ENCODE peak calls at places on chromosomes 3 and 15, in four cellular contexts. I is AG04450, O is WERI-Rb-1, P is Peyer's patch. H is an unnamed sample.

GRCh38 chr3:99394831-99395733 is 243.3 kb upstream of the COL8A1 start:
- DNase-seq in I (peak), P (no peak), O (no peak), H (peak)

GRCh38 chr15:43484455-43484854 is 8.5 kb downstream of the TP53BP1 start:
- DNase-seq in I (no peak), P (no peak), O (no peak), H (no peak)

GRCh38 chr15:28990390-28990789 is 104.6 kb downstream of the APBA2 start:
- DNase-seq in I (no peak), O (no peak), P (no peak), H (no peak)

GRCh38 chr3:186993940-186994670 is 63.8 kb downstream of the ST6GAL1 start:
- DNase-seq in O (no peak), P (no peak), I (no peak), H (no peak)

GRCh38 chr3:194327414-194328079 is 23.6 kb downstream of the CPN2 start:
- DNase-seq in I (no peak), O (no peak), P (no peak), H (peak)

GRCh38 chr3:12185172-12185710 is 26.5 kb upstream of the TIMP4 start:
- DNase-seq in O (no peak), I (no peak), P (no peak), H (no peak)

GRCh38 chr3:34213481-34213880 is 415.1 kb downstream of the PDCD6IP start:
- DNase-seq in I (no peak), P (no peak), O (peak), H (no peak)

GRCh38 chr3:52286777-52287110 is 884 bp upstream of the GLYCTK start:
- DNase-seq in O (no peak), I (no peak), P (no peak), H (no peak)

GRCh38 chr3:46721009-46721408 is 3.3 kb upstream of the PRSS50 start:
- DNase-seq in O (no peak), P (no peak), I (no peak), H (no peak)

GRCh38 chr3:45426161-45426560 is 37.8 kb downstream of the LARS2 start:
- DNase-seq in O (no peak), P (no peak), I (no peak), H (no peak)

GRCh38 chr3:193605876-193606275 is 12.9 kb downstream of the OPA1 start:
- DNase-seq in I (no peak), O (peak), P (peak), H (no peak)

GRCh38 chr3:164222200-164222599 is 856.1 kb downstream of the SI start:
- DNase-seq in P (no peak), O (peak), I (no peak), H (no peak)

GRCh38 chr3:14042680-14043079 is 82.0 kb downstream of the CHCHD4 start:
- DNase-seq in O (no peak), P (no peak), I (peak), H (no peak)

GRCh38 chr3:138297059-138297607 is 32.5 kb downstream of the NME9 start:
- DNase-seq in P (no peak), I (no peak), O (no peak), H (no peak)

GRCh38 chr15:74399511-74400312 is 32.3 kb upstream of the CYP11A1 start:
- DNase-seq in I (no peak), O (no peak), P (peak), H (no peak)

GRCh38 chr3:144112437-144112836 is 140.8 kb downstream of the DIPK2A start:
- DNase-seq in I (no peak), P (no peak), O (no peak), H (no peak)

GRCh38 chr15:51907136-51907862 is 64.3 kb downstream of the LEO1 start:
- DNase-seq in P (no peak), O (no peak), I (no peak), H (peak)

GRCh38 chr3:72318504-72319201 is 529.6 kb downstream of the SHQ1 start:
- DNase-seq in I (no peak), O (no peak), P (no peak), H (no peak)

GRCh38 chr3:25582242-25582641 is 82.5 kb downstream of the TOP2B start:
- DNase-seq in I (peak), O (peak), P (no peak), H (no peak)

GRCh38 chr3:145798691-145799550 is 362.1 kb downstream of the PLOD2 start:
- DNase-seq in P (no peak), I (no peak), O (no peak), H (no peak)

GRCh38 chr3:136380530-136380929 is 130.4 kb downstream of the PCCB start:
- DNase-seq in O (peak), P (no peak), I (no peak), H (no peak)

DNA sequence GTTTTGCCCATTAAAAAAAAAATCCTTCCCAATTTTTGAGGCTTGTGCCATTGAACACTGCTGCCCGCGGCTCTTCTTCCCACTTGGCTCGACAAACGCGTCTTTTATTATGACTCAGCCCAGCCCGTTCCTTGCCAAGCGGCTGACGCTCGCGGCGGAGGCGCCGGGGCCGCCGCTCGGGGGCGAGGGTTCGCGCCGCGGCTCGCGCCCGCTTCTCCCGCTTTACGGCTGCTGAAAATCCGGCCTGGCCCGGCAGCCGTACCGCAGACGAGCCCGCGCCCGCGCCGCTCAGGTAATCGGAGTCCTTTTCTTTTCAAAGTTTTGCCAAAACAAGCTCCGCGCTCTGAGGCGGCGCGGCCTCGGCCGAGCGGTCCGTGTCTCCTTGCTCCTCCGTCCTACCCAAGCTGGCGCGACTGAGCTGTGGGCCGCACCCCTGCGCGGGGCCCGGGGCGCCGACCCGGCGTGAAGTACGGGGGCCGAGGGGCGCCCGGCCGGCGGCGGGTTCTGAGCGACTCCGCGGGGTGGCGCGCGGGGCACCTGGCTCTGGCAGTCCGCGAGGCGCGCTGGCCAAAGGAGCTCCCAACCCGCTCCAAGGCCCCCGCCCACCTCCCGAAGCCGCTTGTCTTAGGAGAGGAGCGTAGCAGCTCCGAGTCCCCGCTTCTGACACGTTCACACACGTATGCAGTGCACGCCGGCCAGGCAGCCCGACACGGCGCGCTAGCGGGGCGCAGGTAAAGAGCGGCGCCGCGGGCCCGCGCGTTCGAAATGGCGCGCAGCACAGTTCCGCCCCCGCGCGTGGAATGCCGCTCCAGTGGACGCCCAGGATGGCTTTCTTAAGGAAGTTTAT is 418.2 kb upstream of the NAALADL2 start:
- DNase-seq in O (peak), P (peak), I (peak), H (peak)
- H3K27ac ChIP-seq in O (peak), P (peak), I (peak), H (peak)

GRCh38 chr3:125165189-125165947 is 47.2 kb downstream of the SLC12A8 start:
- DNase-seq in P (no peak), I (no peak), O (peak), H (no peak)

GRCh38 chr3:125166581-125166980 is 46.0 kb downstream of the SLC12A8 start:
- DNase-seq in I (no peak), O (no peak), P (no peak), H (no peak)

GRCh38 chr3:125165948-125166553 is 46.5 kb downstream of the SLC12A8 start:
- DNase-seq in I (no peak), P (no peak), O (no peak), H (no peak)

GRCh38 chr3:125161607-125162219 is 50.8 kb downstream of the SLC12A8 start:
- DNase-seq in I (no peak), O (no peak), P (no peak), H (no peak)

DNA sequence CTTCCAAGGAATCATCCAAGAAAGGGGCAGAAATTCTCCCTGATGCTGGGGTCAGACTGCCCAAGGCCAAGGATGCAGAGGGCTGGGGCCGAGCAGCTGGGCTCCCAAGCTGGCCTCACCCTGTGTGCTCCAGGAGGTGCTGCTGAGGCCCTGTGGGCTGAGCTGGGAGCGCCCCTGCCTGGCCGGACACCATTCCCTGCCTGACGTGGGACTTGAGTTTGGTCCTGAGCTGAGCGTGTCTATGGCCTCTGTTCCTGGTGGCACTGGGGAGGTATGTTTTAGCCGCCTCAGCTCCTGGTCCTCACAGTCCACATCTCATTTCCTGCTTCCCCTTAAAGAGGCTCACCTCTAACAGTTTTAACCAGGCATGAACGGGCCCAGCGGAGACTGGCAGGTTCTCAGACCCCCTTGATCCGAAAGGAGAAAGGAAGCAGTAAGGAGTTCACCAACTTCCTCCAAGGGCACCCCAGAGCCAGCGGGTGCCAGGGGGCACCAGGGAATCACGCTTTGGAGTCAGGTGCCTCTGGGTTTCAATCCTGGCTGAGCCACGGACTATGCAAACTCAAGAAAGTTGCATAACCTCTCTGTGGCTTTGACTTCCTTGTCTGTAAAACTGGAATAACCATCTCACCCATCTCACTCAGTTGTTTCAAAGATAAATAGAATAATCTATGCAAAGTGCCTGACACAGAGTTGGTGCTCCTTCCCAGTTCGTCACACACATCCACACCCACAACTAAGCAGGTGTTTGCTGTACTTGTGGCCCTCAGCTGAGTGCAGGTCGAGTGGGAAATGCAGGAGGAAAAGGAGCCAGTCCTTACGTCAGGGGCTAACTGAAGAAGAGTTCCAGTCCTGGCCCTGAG is 48.6 kb downstream of the SLC12A8 start:
- DNase-seq in P (no peak), O (peak), I (no peak), H (peak)
- H3K27ac ChIP-seq in P (no peak), O (no peak), I (no peak), H (no peak)

GRCh38 chr3:152969557-152970300 is 134.8 kb downstream of the P2RY1 start:
- DNase-seq in P (no peak), O (no peak), I (no peak), H (peak)

GRCh38 chr3:152971880-152972279 is 136.9 kb downstream of the P2RY1 start:
- DNase-seq in O (no peak), I (no peak), P (no peak), H (no peak)

GRCh38 chr3:152973575-152973974 is 138.6 kb downstream of the P2RY1 start:
- DNase-seq in O (no peak), P (no peak), I (no peak), H (no peak)

GRCh38 chr3:152968388-152969024 is 133.6 kb downstream of the P2RY1 start:
- DNase-seq in I (no peak), P (no peak), O (no peak), H (no peak)

DNA sequence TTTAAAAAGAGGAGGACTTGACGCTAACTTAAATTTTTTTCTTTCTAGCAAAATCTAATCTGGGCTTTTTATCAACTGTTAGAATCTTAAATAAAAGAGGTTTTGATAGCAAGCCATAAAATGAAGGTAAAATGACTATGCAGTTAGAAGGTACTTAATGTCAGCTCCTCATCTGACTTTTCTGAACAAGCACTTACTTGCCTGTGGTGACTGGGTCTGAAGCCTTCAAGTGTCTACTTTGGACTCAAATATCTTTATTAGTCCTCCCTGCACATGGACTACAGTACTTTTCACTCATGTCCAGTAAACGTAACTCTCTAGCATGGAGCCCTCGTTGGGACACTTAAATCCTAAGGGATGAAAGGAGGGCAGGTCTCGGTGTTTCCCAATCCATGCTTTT is 135.9 kb downstream of the P2RY1 start:
- DNase-seq in I (no peak), O (no peak), P (no peak), H (peak)
- H3K27ac ChIP-seq in I (no peak), O (no peak), P (no peak), H (peak)

GRCh38 chr3:95923496-95924210 is 890.7 kb upstream of the EPHA6 start:
- DNase-seq in I (peak), O (no peak), P (no peak), H (peak)
- H3K27ac ChIP-seq in I (peak), O (no peak), P (no peak), H (no peak)

GRCh38 chr3:73753985-73754384 is 129.2 kb upstream of the PDZRN3 start:
- DNase-seq in O (no peak), P (no peak), I (no peak), H (no peak)
- H3K27ac ChIP-seq in O (no peak), P (no peak), I (no peak), H (no peak)

GRCh38 chr3:104244680-104245079 is 1122.0 kb upstream of the ALCAM start:
- DNase-seq in O (no peak), P (no peak), I (no peak), H (no peak)

GRCh38 chr3:104245241-104245640 is 1121.5 kb upstream of the ALCAM start:
- DNase-seq in I (no peak), O (no peak), P (no peak), H (no peak)

GRCh38 chr3:104245981-104246380 is 1120.7 kb upstream of the ALCAM start:
- DNase-seq in I (no peak), O (no peak), P (no peak), H (no peak)
- H3K27ac ChIP-seq in I (no peak), O (no peak), P (no peak), H (no peak)

GRCh38 chr3:108345492-108346205 is 49.3 kb downstream of the HHLA2 start:
- DNase-seq in I (no peak), O (no peak), P (no peak), H (no peak)
- H3K27ac ChIP-seq in I (no peak), O (no peak), P (no peak), H (no peak)

GRCh38 chr3:69999191-70000027 is at the start of gene SAMMSON:
- DNase-seq in O (no peak), P (no peak), I (peak), H (no peak)
- H3K27ac ChIP-seq in O (no peak), P (peak), I (peak), H (no peak)

DNA sequence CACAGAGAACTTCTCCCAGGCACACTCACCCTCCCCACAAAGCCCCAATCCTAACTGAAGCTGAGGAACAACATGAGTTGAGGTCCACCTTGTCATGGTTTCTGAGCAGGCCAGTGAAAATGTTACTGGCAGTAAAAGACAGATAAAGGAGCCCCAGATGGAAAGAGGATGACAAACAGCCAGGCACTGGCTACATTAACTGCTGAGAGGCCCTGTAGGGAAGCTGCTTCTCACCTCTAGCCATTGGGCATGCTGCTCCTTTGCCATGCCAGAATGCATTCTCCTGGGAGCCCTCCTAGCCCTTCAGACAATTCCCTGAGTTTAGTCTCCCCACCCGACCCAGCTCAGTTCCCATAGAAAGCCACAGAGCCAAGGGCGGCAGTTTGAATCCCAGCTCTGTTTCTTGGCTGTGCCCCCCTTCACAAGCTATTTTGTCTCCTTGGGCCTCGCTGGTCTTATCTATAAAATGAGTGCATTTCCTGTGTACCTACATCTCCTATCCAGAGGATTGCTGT is 60.5 kb downstream of the LMCD1 start:
- DNase-seq in O (no peak), I (no peak), P (no peak), H (no peak)
- H3K27ac ChIP-seq in O (no peak), I (no peak), P (no peak), H (no peak)

DNA sequence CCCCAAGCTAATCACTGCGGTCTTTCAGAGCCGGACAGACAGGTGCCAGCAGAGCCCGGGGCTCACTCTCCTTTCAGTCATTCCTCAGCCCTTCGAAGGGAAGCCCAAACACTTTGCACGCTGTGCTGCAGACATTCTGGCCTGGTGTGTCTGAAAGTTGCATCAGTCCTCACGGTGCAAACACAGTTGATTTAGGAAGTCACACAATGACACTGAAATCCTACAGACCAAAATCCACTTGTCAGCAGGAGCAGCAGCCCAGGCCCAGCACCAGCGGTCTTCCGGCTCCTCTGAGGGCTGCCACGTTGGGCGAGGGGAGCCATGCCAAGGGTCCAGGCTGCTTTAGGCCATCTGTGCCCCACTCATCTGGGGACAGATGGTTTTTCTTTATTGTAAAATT is 61.6 kb downstream of the RGMA start:
- DNase-seq in O (no peak), P (no peak), I (no peak), H (no peak)
- H3K27ac ChIP-seq in O (no peak), P (no peak), I (peak), H (peak)